ENCODE peak calls at places on chromosome 5, in four cellular contexts. One of them, this sample, is unnamed.

GRCh38 chr5:151202381-151203139 is 21.3 kb downstream of the CCDC69 start:
- DNase-seq in brain microvascular endothelial cell: peak
- DNase-seq in kidney tubule cell: peak
- DNase-seq in NCI-H1092 treated with DMSO at 0.1 percent for 48 hours: no peak
- DNase-seq in this sample: no peak

GRCh38 chr5:133565993-133566392 is 46.3 kb downstream of the FSTL4 start:
- DNase-seq in brain microvascular endothelial cell: peak
- DNase-seq in kidney tubule cell: peak
- DNase-seq in NCI-H1092 treated with DMSO at 0.1 percent for 48 hours: no peak
- DNase-seq in this sample: peak

GRCh38 chr5:133299021-133299420 is 247.2 kb downstream of the HSPA4 start:
- DNase-seq in brain microvascular endothelial cell: no peak
- DNase-seq in kidney tubule cell: no peak
- DNase-seq in NCI-H1092 treated with DMSO at 0.1 percent for 48 hours: no peak
- DNase-seq in this sample: no peak

GRCh38 chr5:30574761-30575160 is 618.7 kb upstream of the CDH6 start:
- DNase-seq in brain microvascular endothelial cell: no peak
- DNase-seq in kidney tubule cell: no peak
- DNase-seq in NCI-H1092 treated with DMSO at 0.1 percent for 48 hours: no peak
- DNase-seq in this sample: no peak

GRCh38 chr5:98360548-98360947 is 412.9 kb upstream of the RGMB start:
- DNase-seq in brain microvascular endothelial cell: no peak
- DNase-seq in kidney tubule cell: no peak
- DNase-seq in NCI-H1092 treated with DMSO at 0.1 percent for 48 hours: no peak
- DNase-seq in this sample: no peak

GRCh38 chr5:76204713-76205112 is 121.5 kb downstream of the SV2C start:
- DNase-seq in brain microvascular endothelial cell: no peak
- DNase-seq in kidney tubule cell: no peak
- DNase-seq in NCI-H1092 treated with DMSO at 0.1 percent for 48 hours: no peak
- DNase-seq in this sample: peak

GRCh38 chr5:115184780-115185179 is 15.1 kb upstream of the TRIM36 start:
- DNase-seq in brain microvascular endothelial cell: no peak
- DNase-seq in kidney tubule cell: no peak
- DNase-seq in NCI-H1092 treated with DMSO at 0.1 percent for 48 hours: no peak
- DNase-seq in this sample: no peak

GRCh38 chr5:146313027-146313426 is 25.6 kb upstream of the POU4F3 start:
- DNase-seq in brain microvascular endothelial cell: no peak
- DNase-seq in kidney tubule cell: no peak
- DNase-seq in NCI-H1092 treated with DMSO at 0.1 percent for 48 hours: no peak
- DNase-seq in this sample: no peak

GRCh38 chr5:90342576-90342975 is 67.0 kb downstream of the CETN3 start:
- DNase-seq in brain microvascular endothelial cell: no peak
- DNase-seq in kidney tubule cell: no peak
- DNase-seq in NCI-H1092 treated with DMSO at 0.1 percent for 48 hours: no peak
- DNase-seq in this sample: no peak

GRCh38 chr5:77292026-77292757 is 81.7 kb downstream of the PDE8B start:
- DNase-seq in brain microvascular endothelial cell: peak
- DNase-seq in kidney tubule cell: peak
- DNase-seq in NCI-H1092 treated with DMSO at 0.1 percent for 48 hours: no peak
- DNase-seq in this sample: no peak

GRCh38 chr5:77971965-77972544 is 195.9 kb upstream of the TBCA start:
- DNase-seq in brain microvascular endothelial cell: no peak
- DNase-seq in kidney tubule cell: no peak
- DNase-seq in NCI-H1092 treated with DMSO at 0.1 percent for 48 hours: peak
- DNase-seq in this sample: no peak

GRCh38 chr5:95861858-95862561 is 39.5 kb upstream of the GLRX start:
- DNase-seq in brain microvascular endothelial cell: peak
- DNase-seq in kidney tubule cell: peak
- DNase-seq in NCI-H1092 treated with DMSO at 0.1 percent for 48 hours: no peak
- DNase-seq in this sample: no peak

GRCh38 chr5:94785111-94785510 is 166.6 kb downstream of the SLF1 start:
- DNase-seq in brain microvascular endothelial cell: no peak
- DNase-seq in kidney tubule cell: no peak
- DNase-seq in NCI-H1092 treated with DMSO at 0.1 percent for 48 hours: peak
- DNase-seq in this sample: no peak

GRCh38 chr5:151257731-151258715 is 5.0 kb downstream of the GM2A start:
- DNase-seq in brain microvascular endothelial cell: no peak
- DNase-seq in kidney tubule cell: peak
- DNase-seq in NCI-H1092 treated with DMSO at 0.1 percent for 48 hours: no peak
- DNase-seq in this sample: no peak

GRCh38 chr5:114255275-114255674 is 106.6 kb upstream of the KCNN2 start:
- DNase-seq in brain microvascular endothelial cell: no peak
- DNase-seq in kidney tubule cell: no peak
- DNase-seq in NCI-H1092 treated with DMSO at 0.1 percent for 48 hours: no peak
- DNase-seq in this sample: no peak

GRCh38 chr5:132662925-132663770 is 5.2 kb downstream of the IL13 start:
- DNase-seq in brain microvascular endothelial cell: no peak
- DNase-seq in kidney tubule cell: no peak
- DNase-seq in NCI-H1092 treated with DMSO at 0.1 percent for 48 hours: no peak
- DNase-seq in this sample: no peak

GRCh38 chr5:97839338-97840081 is 656.5 kb upstream of the RIOK2 start:
- DNase-seq in brain microvascular endothelial cell: peak
- DNase-seq in kidney tubule cell: peak
- DNase-seq in NCI-H1092 treated with DMSO at 0.1 percent for 48 hours: no peak
- DNase-seq in this sample: no peak

GRCh38 chr5:5581080-5581479 is 158.6 kb downstream of the ICE1 start:
- DNase-seq in brain microvascular endothelial cell: no peak
- DNase-seq in kidney tubule cell: no peak
- DNase-seq in NCI-H1092 treated with DMSO at 0.1 percent for 48 hours: no peak
- DNase-seq in this sample: no peak

GRCh38 chr5:68433921-68434879 is 218.6 kb downstream of the PIK3R1 start:
- DNase-seq in brain microvascular endothelial cell: peak
- DNase-seq in kidney tubule cell: peak
- DNase-seq in NCI-H1092 treated with DMSO at 0.1 percent for 48 hours: no peak
- DNase-seq in this sample: peak

GRCh38 chr5:135085133-135085935 is 51.3 kb upstream of the PITX1 start:
- DNase-seq in brain microvascular endothelial cell: no peak
- DNase-seq in kidney tubule cell: peak
- DNase-seq in NCI-H1092 treated with DMSO at 0.1 percent for 48 hours: no peak
- DNase-seq in this sample: peak